ENCODE peak calls at places on chromosome 12, in four cellular contexts. One of them, this sample, is unnamed.

GRCh38 chr12:95582230-95583058 is 31.2 kb upstream of the USP44 start:
- DNase-seq in HepG2: peak
- DNase-seq in fibroblast of pulmonary artery: peak
- DNase-seq in AG04450: no peak
- DNase-seq in this sample: no peak

GRCh38 chr12:82627799-82628198 is 58.9 kb upstream of the TMTC2 start:
- DNase-seq in HepG2: peak
- DNase-seq in fibroblast of pulmonary artery: peak
- DNase-seq in AG04450: no peak
- DNase-seq in this sample: no peak

GRCh38 chr12:16350682-16351081 is 3.2 kb downstream of the MGST1 start:
- DNase-seq in HepG2: peak
- DNase-seq in fibroblast of pulmonary artery: peak
- DNase-seq in AG04450: peak
- DNase-seq in this sample: peak

GRCh38 chr12:43882578-43883178 is 46.8 kb downstream of the TMEM117 start:
- DNase-seq in HepG2: peak
- DNase-seq in fibroblast of pulmonary artery: peak
- DNase-seq in AG04450: peak
- DNase-seq in this sample: peak

GRCh38 chr12:6575648-6576047 is 7.6 kb upstream of the NOP2 start:
- DNase-seq in HepG2: no peak
- DNase-seq in fibroblast of pulmonary artery: no peak
- DNase-seq in AG04450: no peak
- DNase-seq in this sample: no peak

GRCh38 chr12:49288412-49288853 is 6.5 kb upstream of the PRPH start:
- DNase-seq in HepG2: peak
- DNase-seq in fibroblast of pulmonary artery: peak
- DNase-seq in AG04450: no peak
- DNase-seq in this sample: no peak

GRCh38 chr12:49377386-49377785 is 10.1 kb downstream of the SPATS2 start:
- DNase-seq in HepG2: no peak
- DNase-seq in fibroblast of pulmonary artery: no peak
- DNase-seq in AG04450: no peak
- DNase-seq in this sample: no peak

GRCh38 chr12:52248541-52249035 is 15.5 kb downstream of the KRT7 start:
- DNase-seq in HepG2: no peak
- DNase-seq in fibroblast of pulmonary artery: no peak
- DNase-seq in AG04450: no peak
- DNase-seq in this sample: no peak

GRCh38 chr12:41476499-41476898 is 288.4 kb downstream of the PDZRN4 start:
- DNase-seq in HepG2: no peak
- DNase-seq in fibroblast of pulmonary artery: no peak
- DNase-seq in AG04450: no peak
- DNase-seq in this sample: no peak

GRCh38 chr12:17875230-17875629 is 214.8 kb downstream of the RERGL start:
- DNase-seq in HepG2: no peak
- DNase-seq in fibroblast of pulmonary artery: no peak
- DNase-seq in AG04450: no peak
- DNase-seq in this sample: no peak
- TF ChIP-seq CTCF in HepG2: no peak
- TF ChIP-seq CTCF in fibroblast of pulmonary artery: no peak
- TF ChIP-seq CTCF in AG04450: no peak
- TF ChIP-seq CTCF in this sample: no peak

GRCh38 chr12:59665692-59666091 is 69.9 kb downstream of the SLC16A7 start:
- DNase-seq in HepG2: no peak
- DNase-seq in fibroblast of pulmonary artery: no peak
- DNase-seq in AG04450: no peak
- DNase-seq in this sample: no peak
- H3K4me3 ChIP-seq in HepG2: no peak
- H3K4me3 ChIP-seq in fibroblast of pulmonary artery: no peak
- H3K4me3 ChIP-seq in AG04450: no peak
- H3K4me3 ChIP-seq in this sample: no peak

DNA sequence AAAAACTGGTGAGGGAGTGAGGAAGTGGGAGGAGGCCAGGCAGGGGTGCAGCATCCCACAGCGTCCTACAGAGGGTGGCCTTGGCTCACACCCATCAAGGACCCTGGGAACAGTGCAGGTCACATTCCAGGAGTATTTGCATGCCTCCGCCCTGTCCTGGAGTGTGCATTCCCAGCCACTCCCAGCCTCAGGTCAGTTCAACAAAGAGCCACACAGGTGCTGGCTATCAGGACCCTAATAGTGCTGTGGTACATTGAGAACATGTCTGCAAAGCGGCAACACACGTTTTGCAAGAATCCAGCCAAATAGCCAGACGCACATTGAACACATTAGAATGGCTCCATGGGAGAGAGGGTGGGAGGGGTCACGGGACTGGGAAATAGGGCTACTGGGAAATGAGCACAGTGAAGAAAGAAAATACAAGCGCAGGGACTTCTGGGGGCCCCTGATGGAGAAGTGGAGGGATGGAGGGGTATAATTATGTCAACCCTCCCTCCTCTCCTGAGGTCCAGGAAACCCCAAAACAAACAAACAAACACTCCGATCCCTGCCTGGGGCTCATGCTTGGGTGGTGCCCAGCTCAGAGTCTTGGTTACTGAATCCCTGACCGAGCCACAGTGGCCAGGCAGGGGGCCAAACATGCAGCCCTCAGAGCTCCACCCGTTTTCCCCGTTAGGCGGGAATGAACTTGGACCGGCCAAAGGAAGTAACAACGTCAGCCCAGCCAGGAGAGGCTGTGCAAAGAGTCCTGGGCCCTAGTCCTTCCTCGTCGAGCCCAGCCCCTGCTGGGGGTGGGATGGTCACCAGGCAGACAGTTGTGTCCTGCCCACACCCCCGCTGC is 36.4 kb downstream of the CMKLR1 start:
- DNase-seq in HepG2: peak
- DNase-seq in fibroblast of pulmonary artery: peak
- DNase-seq in AG04450: no peak
- DNase-seq in this sample: no peak
- TF ChIP-seq CTCF in HepG2: peak
- TF ChIP-seq CTCF in fibroblast of pulmonary artery: no peak
- TF ChIP-seq CTCF in AG04450: no peak
- TF ChIP-seq CTCF in this sample: peak

DNA sequence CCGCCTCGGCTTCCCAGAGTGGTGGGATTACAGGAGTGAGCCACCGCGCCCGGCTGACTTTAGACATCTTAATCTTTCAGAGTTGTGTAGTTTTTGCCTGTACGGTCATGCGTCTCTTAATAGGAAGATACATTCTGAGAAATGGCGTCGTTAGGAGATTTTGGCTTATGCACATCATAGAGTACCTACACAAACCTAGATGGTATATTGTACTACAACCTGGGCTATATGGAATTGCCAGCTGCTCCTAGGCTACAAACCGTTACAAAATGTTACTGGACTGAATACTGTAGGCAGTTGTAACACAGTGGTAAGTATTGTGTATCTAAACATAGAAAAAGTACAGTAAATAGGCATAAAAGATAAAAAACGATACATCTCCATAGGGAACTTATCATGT is 1.3 kb downstream of the TSFM start:
- DNase-seq in HepG2: no peak
- DNase-seq in fibroblast of pulmonary artery: no peak
- DNase-seq in AG04450: no peak
- DNase-seq in this sample: no peak
- H3K4me3 ChIP-seq in HepG2: peak
- H3K4me3 ChIP-seq in fibroblast of pulmonary artery: no peak
- H3K4me3 ChIP-seq in AG04450: no peak
- H3K4me3 ChIP-seq in this sample: no peak

DNA sequence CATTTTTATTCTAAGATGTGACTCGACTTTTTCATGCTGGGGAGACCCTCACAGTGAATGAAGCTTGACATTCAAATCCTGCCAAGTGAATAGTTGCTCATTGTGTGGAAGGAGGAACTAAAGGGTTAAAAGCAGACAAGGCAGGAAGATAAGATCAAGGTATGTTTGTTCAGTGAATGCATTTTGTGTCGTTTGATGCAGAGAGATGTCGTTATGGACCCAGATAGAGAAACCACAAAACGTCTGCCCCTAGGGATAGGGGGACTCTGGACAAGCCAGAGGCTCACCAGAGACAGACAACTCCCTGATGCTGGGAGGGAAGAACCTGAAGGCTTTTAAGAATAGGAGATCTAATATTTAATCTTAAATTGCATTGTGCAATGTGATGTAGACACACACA is 72.5 kb upstream of the MYL2 start:
- DNase-seq in HepG2: no peak
- DNase-seq in fibroblast of pulmonary artery: no peak
- DNase-seq in AG04450: no peak
- DNase-seq in this sample: no peak
- TF ChIP-seq CTCF in HepG2: no peak
- TF ChIP-seq CTCF in fibroblast of pulmonary artery: no peak
- TF ChIP-seq CTCF in AG04450: no peak
- TF ChIP-seq CTCF in this sample: no peak

GRCh38 chr12:11746940-11747716 is 97.7 kb downstream of the ETV6 start:
- DNase-seq in HepG2: no peak
- DNase-seq in fibroblast of pulmonary artery: no peak
- DNase-seq in AG04450: no peak
- DNase-seq in this sample: no peak
- H3K4me3 ChIP-seq in HepG2: no peak
- H3K4me3 ChIP-seq in fibroblast of pulmonary artery: no peak
- H3K4me3 ChIP-seq in AG04450: no peak
- H3K4me3 ChIP-seq in this sample: no peak

GRCh38 chr12:106632797-106633450 is 50.1 kb downstream of the RFX4 start:
- DNase-seq in HepG2: peak
- DNase-seq in fibroblast of pulmonary artery: no peak
- DNase-seq in AG04450: no peak
- DNase-seq in this sample: no peak

GRCh38 chr12:106631797-106632196 is 49.0 kb downstream of the RFX4 start:
- DNase-seq in HepG2: no peak
- DNase-seq in fibroblast of pulmonary artery: no peak
- DNase-seq in AG04450: no peak
- DNase-seq in this sample: no peak

GRCh38 chr12:106629797-106630669 is 47.2 kb downstream of the RFX4 start:
- DNase-seq in HepG2: no peak
- DNase-seq in fibroblast of pulmonary artery: peak
- DNase-seq in AG04450: no peak
- DNase-seq in this sample: no peak

GRCh38 chr12:106633451-106633823 is 50.6 kb downstream of the RFX4 start:
- DNase-seq in HepG2: peak
- DNase-seq in fibroblast of pulmonary artery: peak
- DNase-seq in AG04450: no peak
- DNase-seq in this sample: no peak

DNA sequence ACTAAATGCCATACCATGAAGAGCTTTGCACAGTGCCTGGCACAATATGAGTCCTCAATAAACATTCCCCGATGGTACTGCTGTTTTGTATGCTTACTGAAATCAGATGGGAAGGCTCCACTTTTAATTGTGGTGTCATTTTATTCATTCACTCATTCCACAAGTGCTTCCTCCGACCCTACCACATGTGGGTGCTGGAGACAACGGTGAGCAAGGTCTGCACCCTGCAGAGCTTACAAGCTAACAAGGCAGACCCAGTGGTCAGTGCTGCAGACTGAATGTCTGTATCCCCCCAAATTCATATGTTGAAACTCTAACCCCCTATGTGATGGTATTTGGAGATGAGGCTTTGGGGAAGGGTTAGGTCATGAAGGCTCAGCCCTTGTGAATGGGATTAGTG is 48.3 kb downstream of the RFX4 start:
- DNase-seq in HepG2: no peak
- DNase-seq in fibroblast of pulmonary artery: no peak
- DNase-seq in AG04450: no peak
- DNase-seq in this sample: no peak
- TF ChIP-seq CTCF in HepG2: peak
- TF ChIP-seq CTCF in fibroblast of pulmonary artery: no peak
- TF ChIP-seq CTCF in AG04450: no peak
- TF ChIP-seq CTCF in this sample: no peak

DNA sequence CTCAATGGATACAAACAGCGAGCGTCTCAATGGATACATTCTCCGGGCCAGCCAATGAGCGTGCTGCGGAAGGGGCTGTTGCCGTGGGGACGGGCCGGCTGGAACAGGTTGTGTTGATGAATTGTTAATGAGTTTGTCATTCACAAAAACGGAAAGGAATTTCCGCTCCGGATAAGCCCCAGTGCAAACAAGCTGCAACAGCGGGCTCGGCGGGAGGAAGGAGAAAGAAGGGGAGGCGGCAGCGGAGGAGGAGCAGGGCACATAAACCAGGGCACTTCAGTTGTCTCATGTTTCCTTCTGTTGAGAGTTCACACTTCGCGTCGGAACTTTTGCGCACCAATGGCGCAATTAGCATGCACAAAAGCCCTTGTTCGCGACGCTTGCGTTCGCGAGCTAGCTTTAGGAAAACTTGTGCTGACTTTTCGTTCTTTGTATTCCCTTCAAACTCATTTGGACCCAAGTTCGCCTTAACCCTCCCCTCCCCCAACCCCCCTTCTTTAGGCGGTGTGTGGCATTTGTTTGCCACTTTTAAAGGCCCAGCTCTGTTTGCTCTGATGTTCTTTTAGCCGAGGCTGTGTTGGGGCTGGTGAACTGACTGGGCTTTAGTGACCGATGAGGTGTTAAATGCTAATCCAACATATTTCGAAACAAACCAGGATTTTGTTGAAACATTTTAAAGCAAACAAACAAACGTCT is at the start of gene DUSP6:
- DNase-seq in HepG2: peak
- DNase-seq in fibroblast of pulmonary artery: peak
- DNase-seq in AG04450: peak
- DNase-seq in this sample: peak
- H3K4me3 ChIP-seq in HepG2: peak
- H3K4me3 ChIP-seq in fibroblast of pulmonary artery: peak
- H3K4me3 ChIP-seq in AG04450: peak
- H3K4me3 ChIP-seq in this sample: peak

DNA sequence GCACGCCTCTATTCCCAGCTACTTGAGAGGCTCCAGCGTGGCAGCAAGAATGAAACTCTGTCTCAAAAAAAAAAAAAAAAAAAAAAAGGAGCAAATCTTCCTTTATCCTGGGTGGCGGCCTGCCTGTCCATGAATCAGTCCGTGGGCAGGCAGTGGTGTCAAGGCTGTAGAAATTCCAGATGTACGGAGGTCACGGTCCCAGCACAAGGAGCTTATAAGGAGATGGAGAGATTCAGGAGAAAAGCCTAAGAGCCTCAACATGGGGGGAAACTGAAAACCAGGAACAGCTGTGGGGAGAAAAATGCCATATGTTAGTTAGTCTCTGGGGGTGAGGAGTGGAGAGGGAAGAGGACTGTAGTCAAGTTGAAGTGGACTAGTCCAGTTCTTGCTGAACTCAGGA is 130.5 kb upstream of the CRY1 start:
- DNase-seq in HepG2: no peak
- DNase-seq in fibroblast of pulmonary artery: no peak
- DNase-seq in AG04450: no peak
- DNase-seq in this sample: no peak
- TF ChIP-seq CTCF in HepG2: no peak
- TF ChIP-seq CTCF in fibroblast of pulmonary artery: no peak
- TF ChIP-seq CTCF in AG04450: peak
- TF ChIP-seq CTCF in this sample: peak

GRCh38 chr12:118374909-118375308 is 1.4 kb upstream of the SUDS3 start:
- DNase-seq in HepG2: no peak
- DNase-seq in fibroblast of pulmonary artery: peak
- DNase-seq in AG04450: no peak
- DNase-seq in this sample: no peak
- H3K4me3 ChIP-seq in HepG2: no peak
- H3K4me3 ChIP-seq in fibroblast of pulmonary artery: no peak
- H3K4me3 ChIP-seq in AG04450: no peak
- H3K4me3 ChIP-seq in this sample: no peak